ENCODE peak calls at places on chromosome 14, in six cellular contexts. One of them, this sample, is unnamed.

GRCh38 chr14:44586910-44587309 is 79.8 kb upstream of the FSCB start:
- DNase-seq in astrocyte of the spinal cord: no peak
- DNase-seq in transverse colon: no peak
- DNase-seq in heart left ventricle: no peak
- DNase-seq in right lobe of liver: no peak
- DNase-seq in fibroblast of lung: no peak
- DNase-seq in this sample: no peak

GRCh38 chr14:103517172-103517566 is 5.5 kb downstream of the CKB start:
- DNase-seq in right lobe of liver: peak; percentile 40
- DNase-seq in fibroblast of lung: no peak
- DNase-seq in heart left ventricle: no peak
- DNase-seq in astrocyte of the spinal cord: no peak
- DNase-seq in transverse colon: no peak
- DNase-seq in this sample: no peak

GRCh38 chr14:68098834-68099233 is 279.3 kb downstream of the RAD51B start:
- DNase-seq in astrocyte of the spinal cord: no peak
- DNase-seq in heart left ventricle: no peak
- DNase-seq in fibroblast of lung: no peak
- DNase-seq in transverse colon: no peak
- DNase-seq in right lobe of liver: no peak
- DNase-seq in this sample: no peak

GRCh38 chr14:98580131-98580678 is 691.8 kb downstream of the BCL11B start:
- DNase-seq in right lobe of liver: no peak
- DNase-seq in astrocyte of the spinal cord: peak; percentile 0
- DNase-seq in fibroblast of lung: no peak
- DNase-seq in heart left ventricle: no peak
- DNase-seq in transverse colon: no peak
- DNase-seq in this sample: peak; percentile 11

GRCh38 chr14:104357689-104358527 is 219.5 kb downstream of the KIF26A start:
- DNase-seq in fibroblast of lung: no peak
- DNase-seq in astrocyte of the spinal cord: no peak
- DNase-seq in transverse colon: no peak
- DNase-seq in heart left ventricle: no peak
- DNase-seq in right lobe of liver: no peak
- DNase-seq in this sample: no peak

GRCh38 chr14:30020271-30020670 is 92.6 kb upstream of the PRKD1 start:
- DNase-seq in right lobe of liver: no peak
- DNase-seq in astrocyte of the spinal cord: no peak
- DNase-seq in heart left ventricle: no peak
- DNase-seq in transverse colon: no peak
- DNase-seq in fibroblast of lung: no peak
- DNase-seq in this sample: no peak

GRCh38 chr14:49919825-49920224 is 26.9 kb downstream of the ARF6 start:
- DNase-seq in right lobe of liver: no peak
- DNase-seq in transverse colon: no peak
- DNase-seq in astrocyte of the spinal cord: no peak
- DNase-seq in heart left ventricle: no peak
- DNase-seq in fibroblast of lung: no peak
- DNase-seq in this sample: no peak

GRCh38 chr14:29462271-29462670 is 465.4 kb downstream of the PRKD1 start:
- DNase-seq in right lobe of liver: no peak
- DNase-seq in heart left ventricle: no peak
- DNase-seq in transverse colon: no peak
- DNase-seq in astrocyte of the spinal cord: no peak
- DNase-seq in fibroblast of lung: no peak
- DNase-seq in this sample: no peak

GRCh38 chr14:90572461-90573150 is 175.8 kb downstream of the CALM1 start:
- DNase-seq in astrocyte of the spinal cord: no peak
- DNase-seq in right lobe of liver: no peak
- DNase-seq in heart left ventricle: no peak
- DNase-seq in fibroblast of lung: no peak
- DNase-seq in transverse colon: no peak
- DNase-seq in this sample: no peak

GRCh38 chr14:36976571-36977023 is 195.8 kb downstream of the SLC25A21 start:
- DNase-seq in heart left ventricle: no peak
- DNase-seq in astrocyte of the spinal cord: peak; percentile 30
- DNase-seq in right lobe of liver: no peak
- DNase-seq in fibroblast of lung: peak; percentile 49
- DNase-seq in transverse colon: no peak
- DNase-seq in this sample: no peak

GRCh38 chr14:88562831-88563686 is at the start of gene ZC3H14:
- DNase-seq in fibroblast of lung: peak; percentile 82
- DNase-seq in astrocyte of the spinal cord: peak; percentile 88
- DNase-seq in right lobe of liver: peak; percentile 91
- DNase-seq in heart left ventricle: peak; percentile 88
- DNase-seq in transverse colon: peak; percentile 89
- DNase-seq in this sample: peak; percentile 94

GRCh38 chr14:61558271-61558670 is 137.0 kb upstream of the HIF1A start:
- DNase-seq in astrocyte of the spinal cord: peak; percentile 92
- DNase-seq in right lobe of liver: no peak
- DNase-seq in fibroblast of lung: no peak
- DNase-seq in heart left ventricle: no peak
- DNase-seq in transverse colon: no peak
- DNase-seq in this sample: no peak

GRCh38 chr14:95389471-95390011 is 69.8 kb upstream of the CLMN start:
- DNase-seq in astrocyte of the spinal cord: peak; percentile 35
- DNase-seq in fibroblast of lung: no peak
- DNase-seq in right lobe of liver: no peak
- DNase-seq in heart left ventricle: peak; percentile 91
- DNase-seq in transverse colon: no peak
- DNase-seq in this sample: no peak

GRCh38 chr14:65096323-65097089 is 5.8 kb downstream of the MAX start:
- DNase-seq in astrocyte of the spinal cord: no peak
- DNase-seq in heart left ventricle: no peak
- DNase-seq in right lobe of liver: no peak
- DNase-seq in transverse colon: no peak
- DNase-seq in fibroblast of lung: peak; percentile 30
- DNase-seq in this sample: no peak

GRCh38 chr14:70013269-70013873 is 134.2 kb downstream of the SMOC1 start:
- DNase-seq in fibroblast of lung: no peak
- DNase-seq in heart left ventricle: no peak
- DNase-seq in transverse colon: peak; percentile 52
- DNase-seq in right lobe of liver: no peak
- DNase-seq in astrocyte of the spinal cord: no peak
- DNase-seq in this sample: peak; percentile 55

GRCh38 chr14:70009961-70010360 is 130.7 kb downstream of the SMOC1 start:
- DNase-seq in right lobe of liver: no peak
- DNase-seq in transverse colon: no peak
- DNase-seq in astrocyte of the spinal cord: no peak
- DNase-seq in fibroblast of lung: no peak
- DNase-seq in heart left ventricle: peak; percentile 20
- DNase-seq in this sample: no peak

GRCh38 chr14:70011098-70011497 is 131.9 kb downstream of the SMOC1 start:
- DNase-seq in right lobe of liver: no peak
- DNase-seq in transverse colon: no peak
- DNase-seq in astrocyte of the spinal cord: no peak
- DNase-seq in heart left ventricle: no peak
- DNase-seq in fibroblast of lung: no peak
- DNase-seq in this sample: no peak

GRCh38 chr14:70008863-70009262 is 129.6 kb downstream of the SMOC1 start:
- DNase-seq in transverse colon: no peak
- DNase-seq in right lobe of liver: no peak
- DNase-seq in astrocyte of the spinal cord: no peak
- DNase-seq in fibroblast of lung: no peak
- DNase-seq in heart left ventricle: no peak
- DNase-seq in this sample: peak; percentile 25

DNA sequence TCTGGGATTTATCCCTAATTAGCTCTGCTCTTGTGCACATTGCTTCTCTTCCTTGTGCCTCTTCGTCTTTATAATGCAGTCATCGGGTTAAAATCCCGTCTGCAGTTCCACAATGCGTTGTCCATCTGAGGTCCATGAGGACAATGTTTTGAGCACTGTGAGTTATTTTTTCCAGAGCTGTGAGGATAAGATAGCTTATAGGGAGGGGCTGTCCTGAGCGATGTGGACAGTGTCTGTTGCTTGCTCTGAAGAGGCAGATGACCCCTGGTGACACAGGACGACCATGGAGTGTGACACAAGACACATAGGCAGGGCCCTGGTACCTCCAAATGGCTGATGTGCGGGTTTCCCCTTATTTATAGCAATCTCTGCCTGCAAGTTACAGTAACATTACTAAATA is 132.5 kb downstream of the SMOC1 start:
- DNase-seq in heart left ventricle: no peak
- DNase-seq in fibroblast of lung: no peak
- DNase-seq in astrocyte of the spinal cord: no peak
- DNase-seq in transverse colon: no peak
- DNase-seq in right lobe of liver: no peak
- DNase-seq in this sample: no peak
- TF ChIP-seq CTCF in heart left ventricle: no peak
- TF ChIP-seq CTCF in fibroblast of lung: no peak
- TF ChIP-seq CTCF in astrocyte of the spinal cord: no peak
- TF ChIP-seq CTCF in transverse colon: no peak
- TF ChIP-seq CTCF in right lobe of liver: no peak
- TF ChIP-seq CTCF in this sample: no peak

DNA sequence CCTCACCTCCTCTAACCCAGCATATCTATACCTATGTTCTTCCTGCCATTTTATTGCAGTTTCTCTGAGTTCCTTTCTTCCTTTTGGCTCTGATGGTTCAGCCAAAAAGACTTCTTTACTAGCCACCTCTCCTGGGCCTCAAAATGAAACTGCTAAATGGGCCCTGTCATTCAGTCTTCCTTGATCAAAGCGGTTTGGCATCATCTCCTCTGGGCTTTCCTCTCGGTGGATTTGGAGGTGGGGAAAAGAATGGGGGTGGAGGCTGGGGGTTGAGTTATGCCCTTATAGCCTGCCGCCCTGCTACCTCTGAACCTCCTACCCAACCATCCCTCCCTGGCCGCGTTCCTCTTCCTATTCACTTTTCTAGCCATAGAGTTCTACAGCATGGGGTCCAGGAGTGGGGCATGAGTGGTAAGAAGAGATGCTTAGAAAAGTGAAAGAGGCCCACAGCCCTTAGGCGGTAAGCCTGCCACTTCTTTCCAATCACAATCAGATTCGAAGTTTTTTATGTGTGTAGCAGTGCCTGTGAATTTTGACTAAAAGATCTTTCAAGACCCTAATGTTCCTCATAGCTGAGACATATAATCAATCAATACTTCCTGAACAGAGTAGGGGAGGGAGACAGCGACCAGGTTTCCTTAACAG is 2.5 kb downstream of the AJUBA start:
- DNase-seq in right lobe of liver: no peak
- DNase-seq in fibroblast of lung: no peak
- DNase-seq in heart left ventricle: no peak
- DNase-seq in transverse colon: no peak
- DNase-seq in astrocyte of the spinal cord: no peak
- DNase-seq in this sample: no peak
- H3K4me3 ChIP-seq in right lobe of liver: peak overlapping the region; percentile 65
- H3K4me3 ChIP-seq in fibroblast of lung: peak overlapping the region; percentile 47
- H3K4me3 ChIP-seq in heart left ventricle: peak overlapping the region; percentile 93
- H3K4me3 ChIP-seq in transverse colon: peak overlapping the region; percentile 65
- H3K4me3 ChIP-seq in astrocyte of the spinal cord: peak overlapping the region; percentile 88
- H3K4me3 ChIP-seq in this sample: no peak overlapping the region

DNA sequence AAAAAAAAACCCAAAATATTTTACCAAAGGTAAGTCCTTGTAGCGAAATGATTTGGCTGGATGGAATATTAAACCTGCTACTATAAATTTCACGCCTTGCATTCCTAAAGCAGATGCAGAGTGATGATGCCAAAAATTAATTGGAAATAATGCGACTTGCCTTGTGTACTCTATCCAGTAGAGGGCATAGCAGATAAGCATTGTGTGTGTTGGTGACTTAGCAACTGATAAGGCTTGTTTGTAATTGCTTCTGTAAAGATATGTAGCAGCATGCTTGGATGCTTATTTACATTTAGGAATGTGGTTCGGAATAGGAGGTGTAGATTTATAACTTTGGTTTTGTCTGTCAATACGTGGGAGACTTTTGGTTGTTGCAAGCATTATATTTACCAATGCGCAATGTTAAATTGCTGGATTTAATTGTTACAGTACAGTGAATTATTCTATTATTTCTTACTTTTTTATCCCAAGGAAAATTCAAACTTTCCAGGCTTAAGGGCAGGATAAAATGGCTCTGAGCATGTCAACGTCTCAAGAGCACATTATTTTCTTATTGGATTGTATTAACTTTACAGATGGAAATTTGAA is 80.5 kb downstream of the TMEM260 start:
- DNase-seq in astrocyte of the spinal cord: peak; percentile 44
- DNase-seq in transverse colon: no peak
- DNase-seq in heart left ventricle: no peak
- DNase-seq in fibroblast of lung: peak; percentile 63
- DNase-seq in right lobe of liver: no peak
- DNase-seq in this sample: peak; percentile 39
- TF ChIP-seq CTCF in astrocyte of the spinal cord: peak; percentile 71
- TF ChIP-seq CTCF in transverse colon: peak; percentile 49
- TF ChIP-seq CTCF in heart left ventricle: no peak
- TF ChIP-seq CTCF in fibroblast of lung: peak; percentile 71
- TF ChIP-seq CTCF in right lobe of liver: peak; percentile 61
- TF ChIP-seq CTCF in this sample: peak; percentile 61

GRCh38 chr14:33675415-33676130 is 275.3 kb downstream of the EGLN3 start:
- DNase-seq in fibroblast of lung: no peak
- DNase-seq in transverse colon: no peak
- DNase-seq in astrocyte of the spinal cord: no peak
- DNase-seq in heart left ventricle: no peak
- DNase-seq in right lobe of liver: no peak
- DNase-seq in this sample: no peak
- H3K4me3 ChIP-seq in fibroblast of lung: no peak overlapping the region
- H3K4me3 ChIP-seq in transverse colon: no peak overlapping the region
- H3K4me3 ChIP-seq in astrocyte of the spinal cord: no peak overlapping the region
- H3K4me3 ChIP-seq in heart left ventricle: no peak overlapping the region
- H3K4me3 ChIP-seq in right lobe of liver: no peak overlapping the region
- H3K4me3 ChIP-seq in this sample: no peak overlapping the region

GRCh38 chr14:38016497-38016896 is 191.2 kb upstream of the SSTR1 start:
- DNase-seq in transverse colon: no peak
- DNase-seq in right lobe of liver: no peak
- DNase-seq in heart left ventricle: no peak
- DNase-seq in fibroblast of lung: no peak
- DNase-seq in astrocyte of the spinal cord: no peak
- DNase-seq in this sample: no peak
- TF ChIP-seq CTCF in transverse colon: no peak
- TF ChIP-seq CTCF in right lobe of liver: peak; percentile 25
- TF ChIP-seq CTCF in heart left ventricle: no peak
- TF ChIP-seq CTCF in fibroblast of lung: peak; percentile 23
- TF ChIP-seq CTCF in astrocyte of the spinal cord: no peak
- TF ChIP-seq CTCF in this sample: no peak

This sample was measured in GM12865.